ENCODE peak calls at places on chromosomes 12 and 14, in four cellular contexts. One of them, this sample, is unnamed.

GRCh38 chr12:116455540-116456306 is 103.5 kb upstream of the MAP1LC3B2 start:
- DNase-seq in NCI-H748 treated with DMSO at 0.1 percent for 48 hours: no peak
- DNase-seq in cardiac fibroblast: peak
- DNase-seq in RWPE1: peak
- DNase-seq in this sample: peak

GRCh38 chr12:97650242-97650641 is 187.6 kb downstream of the RMST start:
- DNase-seq in NCI-H748 treated with DMSO at 0.1 percent for 48 hours: no peak
- DNase-seq in cardiac fibroblast: no peak
- DNase-seq in RWPE1: peak
- DNase-seq in this sample: peak

GRCh38 chr12:100346660-100347059 is 10.2 kb upstream of the SLC17A8 start:
- DNase-seq in NCI-H748 treated with DMSO at 0.1 percent for 48 hours: peak
- DNase-seq in cardiac fibroblast: peak
- DNase-seq in RWPE1: no peak
- DNase-seq in this sample: no peak

GRCh38 chr14:60327447-60328331 is 78.7 kb downstream of the PPM1A start:
- DNase-seq in NCI-H748 treated with DMSO at 0.1 percent for 48 hours: peak
- DNase-seq in cardiac fibroblast: peak
- DNase-seq in RWPE1: no peak
- DNase-seq in this sample: no peak

GRCh38 chr12:132374821-132375445 is 45.5 kb upstream of the GALNT9 start:
- DNase-seq in NCI-H748 treated with DMSO at 0.1 percent for 48 hours: no peak
- DNase-seq in cardiac fibroblast: no peak
- DNase-seq in RWPE1: no peak
- DNase-seq in this sample: no peak

GRCh38 chr12:26746315-26746714 is 86.7 kb downstream of the ITPR2 start:
- DNase-seq in NCI-H748 treated with DMSO at 0.1 percent for 48 hours: no peak
- DNase-seq in cardiac fibroblast: peak
- DNase-seq in RWPE1: peak
- DNase-seq in this sample: no peak

GRCh38 chr12:51012570-51013236 is 13.5 kb downstream of the SLC11A2 start:
- DNase-seq in NCI-H748 treated with DMSO at 0.1 percent for 48 hours: no peak
- DNase-seq in cardiac fibroblast: no peak
- DNase-seq in RWPE1: no peak
- DNase-seq in this sample: no peak

GRCh38 chr14:74531467-74531866 is 37.9 kb downstream of the ISCA2 start:
- DNase-seq in NCI-H748 treated with DMSO at 0.1 percent for 48 hours: no peak
- DNase-seq in cardiac fibroblast: peak
- DNase-seq in RWPE1: peak
- DNase-seq in this sample: no peak

GRCh38 chr12:120115066-120115465 is 1.5 kb downstream of the RAB35 start:
- DNase-seq in NCI-H748 treated with DMSO at 0.1 percent for 48 hours: no peak
- DNase-seq in cardiac fibroblast: no peak
- DNase-seq in RWPE1: no peak
- DNase-seq in this sample: no peak

This sample was measured in epithelial cell of prostate.